ENCODE peak calls at places on chromosomes 7 and 10, in eight cellular contexts. One of them, this sample, is unnamed.

GRCh38 chr10:103395754-103396066 is 565 bp downstream of the ATP5MK start:
- DNase-seq in sigmoid colon: no peak
- DNase-seq in testis: no peak
- DNase-seq in GM06990: no peak
- DNase-seq in GM10248: peak
- DNase-seq in AG09309: no peak
- DNase-seq in omental fat pad: no peak
- DNase-seq in dorsolateral prefrontal cortex: no peak
- DNase-seq in this sample: peak

GRCh38 chr10:42941790-42942189 is 135.1 kb upstream of the RET start:
- DNase-seq in sigmoid colon: peak
- DNase-seq in testis: no peak
- DNase-seq in GM06990: no peak
- DNase-seq in GM10248: peak
- DNase-seq in AG09309: no peak
- DNase-seq in omental fat pad: no peak
- DNase-seq in dorsolateral prefrontal cortex: no peak
- DNase-seq in this sample: no peak

GRCh38 chr10:115402690-115403089 is 309.5 kb downstream of the ATRNL1 start:
- DNase-seq in sigmoid colon: no peak
- DNase-seq in testis: no peak
- DNase-seq in GM06990: no peak
- DNase-seq in GM10248: no peak
- DNase-seq in AG09309: no peak
- DNase-seq in omental fat pad: no peak
- DNase-seq in dorsolateral prefrontal cortex: no peak
- DNase-seq in this sample: peak

GRCh38 chr7:131040467-131040932 is 287.2 kb upstream of the MKLN1 start:
- DNase-seq in sigmoid colon: no peak
- DNase-seq in testis: peak
- DNase-seq in GM06990: no peak
- DNase-seq in GM10248: peak
- DNase-seq in AG09309: no peak
- DNase-seq in omental fat pad: no peak
- DNase-seq in dorsolateral prefrontal cortex: no peak
- DNase-seq in this sample: peak

GRCh38 chr7:47792521-47793121 is 155.6 kb downstream of the PKD1L1 start:
- DNase-seq in sigmoid colon: no peak
- DNase-seq in testis: no peak
- DNase-seq in GM06990: no peak
- DNase-seq in GM10248: no peak
- DNase-seq in AG09309: no peak
- DNase-seq in omental fat pad: no peak
- DNase-seq in dorsolateral prefrontal cortex: no peak
- DNase-seq in this sample: peak

GRCh38 chr7:111676811-111677210 is 114.5 kb upstream of the IMMP2L start:
- DNase-seq in sigmoid colon: no peak
- DNase-seq in testis: no peak
- DNase-seq in GM06990: no peak
- DNase-seq in GM10248: no peak
- DNase-seq in AG09309: no peak
- DNase-seq in omental fat pad: no peak
- DNase-seq in dorsolateral prefrontal cortex: no peak
- DNase-seq in this sample: no peak

GRCh38 chr10:132326925-132327324 is 5.1 kb upstream of the LRRC27 start:
- DNase-seq in sigmoid colon: peak
- DNase-seq in testis: no peak
- DNase-seq in GM06990: no peak
- DNase-seq in GM10248: no peak
- DNase-seq in AG09309: no peak
- DNase-seq in omental fat pad: no peak
- DNase-seq in dorsolateral prefrontal cortex: no peak
- DNase-seq in this sample: no peak

GRCh38 chr10:18178862-18179483 is 38.7 kb downstream of the CACNB2 start:
- DNase-seq in sigmoid colon: no peak
- DNase-seq in testis: no peak
- DNase-seq in GM06990: no peak
- DNase-seq in GM10248: no peak
- DNase-seq in AG09309: no peak
- DNase-seq in omental fat pad: no peak
- DNase-seq in dorsolateral prefrontal cortex: no peak
- DNase-seq in this sample: no peak

GRCh38 chr10:11823122-11823988 is at the start of gene PROSER2:
- DNase-seq in sigmoid colon: no peak
- DNase-seq in testis: peak
- DNase-seq in GM06990: peak
- DNase-seq in GM10248: no peak
- DNase-seq in AG09309: no peak
- DNase-seq in omental fat pad: no peak
- DNase-seq in dorsolateral prefrontal cortex: no peak
- DNase-seq in this sample: peak

GRCh38 chr10:94397549-94398370 is 4.6 kb upstream of the TBC1D12 start:
- DNase-seq in sigmoid colon: no peak
- DNase-seq in testis: no peak
- DNase-seq in GM06990: no peak
- DNase-seq in GM10248: no peak
- DNase-seq in AG09309: peak
- DNase-seq in omental fat pad: no peak
- DNase-seq in dorsolateral prefrontal cortex: no peak
- DNase-seq in this sample: peak

GRCh38 chr10:91576096-91576545 is 56.8 kb downstream of the PPP1R3C start:
- DNase-seq in sigmoid colon: no peak
- DNase-seq in testis: no peak
- DNase-seq in GM06990: no peak
- DNase-seq in GM10248: no peak
- DNase-seq in AG09309: no peak
- DNase-seq in omental fat pad: no peak
- DNase-seq in dorsolateral prefrontal cortex: no peak
- DNase-seq in this sample: no peak

GRCh38 chr7:134472572-134473242 is 13.8 kb upstream of the AKR1B1 start:
- DNase-seq in sigmoid colon: no peak
- DNase-seq in testis: no peak
- DNase-seq in GM06990: no peak
- DNase-seq in GM10248: no peak
- DNase-seq in AG09309: no peak
- DNase-seq in omental fat pad: no peak
- DNase-seq in dorsolateral prefrontal cortex: no peak
- DNase-seq in this sample: no peak

GRCh38 chr7:27339478-27339877 is 96.9 kb downstream of the EVX1 start:
- DNase-seq in sigmoid colon: no peak
- DNase-seq in testis: no peak
- DNase-seq in GM06990: no peak
- DNase-seq in GM10248: no peak
- DNase-seq in AG09309: no peak
- DNase-seq in omental fat pad: no peak
- DNase-seq in dorsolateral prefrontal cortex: no peak
- DNase-seq in this sample: no peak

GRCh38 chr10:74206727-74207126 is 55.7 kb downstream of the ADK start:
- DNase-seq in sigmoid colon: no peak
- DNase-seq in testis: no peak
- DNase-seq in GM06990: no peak
- DNase-seq in GM10248: no peak
- DNase-seq in AG09309: no peak
- DNase-seq in omental fat pad: no peak
- DNase-seq in dorsolateral prefrontal cortex: no peak
- DNase-seq in this sample: no peak

GRCh38 chr10:35228058-35228457 is 101.4 kb downstream of the CREM start:
- DNase-seq in sigmoid colon: no peak
- DNase-seq in testis: no peak
- DNase-seq in GM06990: no peak
- DNase-seq in GM10248: no peak
- DNase-seq in AG09309: no peak
- DNase-seq in omental fat pad: no peak
- DNase-seq in dorsolateral prefrontal cortex: no peak
- DNase-seq in this sample: no peak

GRCh38 chr10:4763960-4764428 is 62.0 kb upstream of the AKR1E2 start:
- DNase-seq in sigmoid colon: no peak
- DNase-seq in testis: no peak
- DNase-seq in GM06990: no peak
- DNase-seq in GM10248: no peak
- DNase-seq in AG09309: peak
- DNase-seq in omental fat pad: no peak
- DNase-seq in dorsolateral prefrontal cortex: no peak
- DNase-seq in this sample: no peak

GRCh38 chr10:119030421-119031250 is 1.1 kb downstream of the NANOS1 start:
- DNase-seq in sigmoid colon: no peak
- DNase-seq in testis: peak
- DNase-seq in GM06990: peak
- DNase-seq in GM10248: peak
- DNase-seq in AG09309: no peak
- DNase-seq in omental fat pad: no peak
- DNase-seq in dorsolateral prefrontal cortex: peak
- DNase-seq in this sample: peak

GRCh38 chr7:99381664-99382075 is 7.1 kb downstream of the ARPC1B start:
- DNase-seq in sigmoid colon: no peak
- DNase-seq in testis: no peak
- DNase-seq in GM06990: no peak
- DNase-seq in GM10248: no peak
- DNase-seq in AG09309: no peak
- DNase-seq in omental fat pad: no peak
- DNase-seq in dorsolateral prefrontal cortex: no peak
- DNase-seq in this sample: no peak

GRCh38 chr7:22853674-22854157 is 31.1 kb upstream of the TOMM7 start:
- DNase-seq in sigmoid colon: no peak
- DNase-seq in testis: peak
- DNase-seq in GM06990: no peak
- DNase-seq in GM10248: no peak
- DNase-seq in AG09309: no peak
- DNase-seq in omental fat pad: peak
- DNase-seq in dorsolateral prefrontal cortex: no peak
- DNase-seq in this sample: no peak

GRCh38 chr7:16847381-16847860 is 34.4 kb downstream of the AGR3 start:
- DNase-seq in sigmoid colon: no peak
- DNase-seq in testis: no peak
- DNase-seq in GM06990: no peak
- DNase-seq in GM10248: no peak
- DNase-seq in AG09309: no peak
- DNase-seq in omental fat pad: no peak
- DNase-seq in dorsolateral prefrontal cortex: no peak
- DNase-seq in this sample: peak

GRCh38 chr7:66110861-66111260 is 3.8 kb upstream of the CRCP start:
- DNase-seq in sigmoid colon: no peak
- DNase-seq in testis: no peak
- DNase-seq in GM06990: no peak
- DNase-seq in GM10248: no peak
- DNase-seq in AG09309: peak
- DNase-seq in omental fat pad: no peak
- DNase-seq in dorsolateral prefrontal cortex: no peak
- DNase-seq in this sample: peak

GRCh38 chr7:81361769-81362168 is 408.1 kb downstream of the HGF start:
- DNase-seq in sigmoid colon: no peak
- DNase-seq in testis: no peak
- DNase-seq in GM06990: no peak
- DNase-seq in GM10248: no peak
- DNase-seq in AG09309: peak
- DNase-seq in omental fat pad: no peak
- DNase-seq in dorsolateral prefrontal cortex: no peak
- DNase-seq in this sample: no peak

GRCh38 chr7:79268730-79269129 is 184.7 kb downstream of the MAGI2 start:
- DNase-seq in sigmoid colon: no peak
- DNase-seq in testis: no peak
- DNase-seq in GM06990: no peak
- DNase-seq in GM10248: no peak
- DNase-seq in AG09309: no peak
- DNase-seq in omental fat pad: no peak
- DNase-seq in dorsolateral prefrontal cortex: no peak
- DNase-seq in this sample: no peak

GRCh38 chr10:88064608-88065383 is 201.4 kb downstream of the PTEN start:
- DNase-seq in sigmoid colon: peak
- DNase-seq in testis: peak
- DNase-seq in GM06990: peak
- DNase-seq in GM10248: peak
- DNase-seq in AG09309: peak
- DNase-seq in omental fat pad: peak
- DNase-seq in dorsolateral prefrontal cortex: no peak
- DNase-seq in this sample: no peak

DNA sequence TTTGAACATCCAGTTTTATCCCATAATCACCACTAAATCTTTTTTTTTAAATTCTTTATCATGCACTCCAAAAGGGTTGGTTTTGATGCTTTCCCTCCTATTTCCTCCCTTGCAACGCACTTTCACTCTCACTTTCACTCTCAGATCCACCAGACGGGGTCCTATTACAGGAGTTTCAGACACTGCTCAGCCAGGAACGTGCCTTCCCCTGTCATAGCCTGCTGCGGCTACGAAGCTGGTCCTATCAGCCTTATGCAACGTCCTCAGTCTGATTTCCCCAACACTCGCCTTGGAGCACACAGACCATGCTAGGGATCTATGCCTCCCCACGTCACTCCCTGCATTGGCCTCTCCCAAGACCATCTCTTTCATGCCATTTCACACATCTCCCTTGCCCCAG is 23.4 kb downstream of the ZPBP start:
- DNase-seq in sigmoid colon: peak
- DNase-seq in testis: no peak
- DNase-seq in GM06990: peak
- DNase-seq in GM10248: peak
- DNase-seq in AG09309: no peak
- DNase-seq in omental fat pad: no peak
- DNase-seq in dorsolateral prefrontal cortex: no peak
- DNase-seq in this sample: peak
- TF ChIP-seq CTCF in sigmoid colon: no peak
- TF ChIP-seq CTCF in testis: no peak
- TF ChIP-seq CTCF in GM06990: no peak
- TF ChIP-seq CTCF in GM10248: no peak
- TF ChIP-seq CTCF in AG09309: no peak
- TF ChIP-seq CTCF in omental fat pad: no peak
- TF ChIP-seq CTCF in dorsolateral prefrontal cortex: no peak
- TF ChIP-seq CTCF in this sample: no peak

GRCh38 chr10:26824015-26824690 is 36.6 kb downstream of the ABI1 start:
- DNase-seq in sigmoid colon: no peak
- DNase-seq in testis: no peak
- DNase-seq in GM06990: no peak
- DNase-seq in GM10248: no peak
- DNase-seq in AG09309: no peak
- DNase-seq in omental fat pad: no peak
- DNase-seq in dorsolateral prefrontal cortex: no peak
- DNase-seq in this sample: no peak
- TF ChIP-seq CTCF in sigmoid colon: no peak
- TF ChIP-seq CTCF in testis: no peak
- TF ChIP-seq CTCF in GM06990: no peak
- TF ChIP-seq CTCF in GM10248: no peak
- TF ChIP-seq CTCF in AG09309: no peak
- TF ChIP-seq CTCF in omental fat pad: no peak
- TF ChIP-seq CTCF in dorsolateral prefrontal cortex: no peak
- TF ChIP-seq CTCF in this sample: no peak

GRCh38 chr10:80861882-80862281 is 324.2 kb downstream of the SH2D4B start:
- DNase-seq in sigmoid colon: no peak
- DNase-seq in testis: no peak
- DNase-seq in GM06990: no peak
- DNase-seq in GM10248: no peak
- DNase-seq in AG09309: no peak
- DNase-seq in omental fat pad: no peak
- DNase-seq in dorsolateral prefrontal cortex: no peak
- DNase-seq in this sample: no peak
- TF ChIP-seq CTCF in sigmoid colon: no peak
- TF ChIP-seq CTCF in testis: no peak
- TF ChIP-seq CTCF in GM06990: no peak
- TF ChIP-seq CTCF in GM10248: peak
- TF ChIP-seq CTCF in AG09309: no peak
- TF ChIP-seq CTCF in omental fat pad: no peak
- TF ChIP-seq CTCF in dorsolateral prefrontal cortex: no peak
- TF ChIP-seq CTCF in this sample: no peak

GRCh38 chr10:130074639-130075038 is 36.0 kb downstream of the C10orf143 start:
- DNase-seq in sigmoid colon: no peak
- DNase-seq in testis: no peak
- DNase-seq in GM06990: no peak
- DNase-seq in GM10248: no peak
- DNase-seq in AG09309: no peak
- DNase-seq in omental fat pad: no peak
- DNase-seq in dorsolateral prefrontal cortex: no peak
- DNase-seq in this sample: peak
- TF ChIP-seq CTCF in sigmoid colon: no peak
- TF ChIP-seq CTCF in testis: no peak
- TF ChIP-seq CTCF in GM06990: no peak
- TF ChIP-seq CTCF in GM10248: no peak
- TF ChIP-seq CTCF in AG09309: peak
- TF ChIP-seq CTCF in omental fat pad: no peak
- TF ChIP-seq CTCF in dorsolateral prefrontal cortex: no peak
- TF ChIP-seq CTCF in this sample: no peak

This sample was measured in RWPE1.